ENCODE peak calls at places on chromosomes 2 and 18, in six cellular contexts. One of them, this sample, is unnamed.

GRCh38 chr2:23204650-23205049 is 180.3 kb upstream of the KLHL29 start:
- DNase-seq in activated T-cell treated with anti-CD3 and anti-CD28 coated beads for 1 hour: no peak
- DNase-seq in hepatic stellate cell: no peak
- DNase-seq in GM23248: peak; percentile 31
- DNase-seq in foreskin fibroblast: no peak
- DNase-seq in non-pigmented ciliary epithelial cell: no peak
- DNase-seq in this sample: no peak

GRCh38 chr2:96427917-96428316 is 77.2 kb downstream of the NEURL3 start:
- DNase-seq in activated T-cell treated with anti-CD3 and anti-CD28 coated beads for 1 hour: no peak
- DNase-seq in GM23248: peak; percentile 87
- DNase-seq in foreskin fibroblast: peak; percentile 52
- DNase-seq in non-pigmented ciliary epithelial cell: no peak
- DNase-seq in hepatic stellate cell: no peak
- DNase-seq in this sample: peak; percentile 97

GRCh38 chr2:104289646-104290565 is 564.0 kb upstream of the POU3F3 start:
- DNase-seq in foreskin fibroblast: no peak
- DNase-seq in activated T-cell treated with anti-CD3 and anti-CD28 coated beads for 1 hour: no peak
- DNase-seq in GM23248: no peak
- DNase-seq in non-pigmented ciliary epithelial cell: no peak
- DNase-seq in hepatic stellate cell: no peak
- DNase-seq in this sample: no peak

GRCh38 chr2:203492965-203493364 is 42.1 kb downstream of the RAPH1 start:
- DNase-seq in foreskin fibroblast: no peak
- DNase-seq in hepatic stellate cell: no peak
- DNase-seq in activated T-cell treated with anti-CD3 and anti-CD28 coated beads for 1 hour: no peak
- DNase-seq in GM23248: peak; percentile 57
- DNase-seq in non-pigmented ciliary epithelial cell: no peak
- DNase-seq in this sample: peak; percentile 37

GRCh38 chr2:113278812-113279139 is at the start of gene PAX8:
- DNase-seq in hepatic stellate cell: no peak
- DNase-seq in GM23248: no peak
- DNase-seq in activated T-cell treated with anti-CD3 and anti-CD28 coated beads for 1 hour: no peak
- DNase-seq in foreskin fibroblast: no peak
- DNase-seq in non-pigmented ciliary epithelial cell: no peak
- DNase-seq in this sample: no peak

GRCh38 chr2:144409241-144409640 is 110.7 kb downstream of the ZEB2 start:
- DNase-seq in activated T-cell treated with anti-CD3 and anti-CD28 coated beads for 1 hour: no peak
- DNase-seq in hepatic stellate cell: no peak
- DNase-seq in non-pigmented ciliary epithelial cell: no peak
- DNase-seq in GM23248: no peak
- DNase-seq in foreskin fibroblast: no peak
- DNase-seq in this sample: no peak

GRCh38 chr18:54742120-54742519 is 86.2 kb upstream of the RAB27B start:
- DNase-seq in GM23248: peak; percentile 32
- DNase-seq in hepatic stellate cell: no peak
- DNase-seq in foreskin fibroblast: no peak
- DNase-seq in activated T-cell treated with anti-CD3 and anti-CD28 coated beads for 1 hour: no peak
- DNase-seq in non-pigmented ciliary epithelial cell: no peak
- DNase-seq in this sample: no peak

GRCh38 chr2:224381913-224382647 is 19.8 kb downstream of the FAM124B start:
- DNase-seq in non-pigmented ciliary epithelial cell: no peak
- DNase-seq in foreskin fibroblast: no peak
- DNase-seq in GM23248: no peak
- DNase-seq in hepatic stellate cell: no peak
- DNase-seq in activated T-cell treated with anti-CD3 and anti-CD28 coated beads for 1 hour: no peak
- DNase-seq in this sample: no peak

GRCh38 chr2:192011196-192011595 is 164.3 kb upstream of the CAVIN2 start:
- DNase-seq in GM23248: no peak
- DNase-seq in hepatic stellate cell: peak; percentile 10
- DNase-seq in non-pigmented ciliary epithelial cell: no peak
- DNase-seq in foreskin fibroblast: no peak
- DNase-seq in activated T-cell treated with anti-CD3 and anti-CD28 coated beads for 1 hour: no peak
- DNase-seq in this sample: no peak

GRCh38 chr2:109135572-109136185 is 6.7 kb downstream of the SH3RF3 start:
- DNase-seq in activated T-cell treated with anti-CD3 and anti-CD28 coated beads for 1 hour: no peak
- DNase-seq in foreskin fibroblast: no peak
- DNase-seq in non-pigmented ciliary epithelial cell: no peak
- DNase-seq in GM23248: no peak
- DNase-seq in hepatic stellate cell: no peak
- DNase-seq in this sample: no peak

GRCh38 chr2:217010173-217010572 is 150.3 kb upstream of the TNP1 start:
- DNase-seq in non-pigmented ciliary epithelial cell: no peak
- DNase-seq in activated T-cell treated with anti-CD3 and anti-CD28 coated beads for 1 hour: no peak
- DNase-seq in GM23248: no peak
- DNase-seq in hepatic stellate cell: no peak
- DNase-seq in foreskin fibroblast: no peak
- DNase-seq in this sample: no peak

GRCh38 chr2:113075030-113075429 is 7.3 kb downstream of the IL1F10 start:
- DNase-seq in GM23248: no peak
- DNase-seq in activated T-cell treated with anti-CD3 and anti-CD28 coated beads for 1 hour: no peak
- DNase-seq in hepatic stellate cell: no peak
- DNase-seq in non-pigmented ciliary epithelial cell: no peak
- DNase-seq in foreskin fibroblast: no peak
- DNase-seq in this sample: no peak

GRCh38 chr2:178309541-178309940 is 115.2 kb downstream of the OSBPL6 start:
- DNase-seq in foreskin fibroblast: no peak
- DNase-seq in GM23248: peak; percentile 22
- DNase-seq in hepatic stellate cell: no peak
- DNase-seq in non-pigmented ciliary epithelial cell: no peak
- DNase-seq in activated T-cell treated with anti-CD3 and anti-CD28 coated beads for 1 hour: no peak
- DNase-seq in this sample: no peak

GRCh38 chr2:222468338-222468737 is 44.0 kb downstream of the SGPP2 start:
- DNase-seq in non-pigmented ciliary epithelial cell: no peak
- DNase-seq in activated T-cell treated with anti-CD3 and anti-CD28 coated beads for 1 hour: no peak
- DNase-seq in GM23248: peak; percentile 6
- DNase-seq in hepatic stellate cell: no peak
- DNase-seq in foreskin fibroblast: no peak
- DNase-seq in this sample: no peak

GRCh38 chr2:168136392-168136977 is 110.9 kb downstream of the STK39 start:
- DNase-seq in non-pigmented ciliary epithelial cell: no peak
- DNase-seq in foreskin fibroblast: peak; percentile 23
- DNase-seq in activated T-cell treated with anti-CD3 and anti-CD28 coated beads for 1 hour: no peak
- DNase-seq in hepatic stellate cell: no peak
- DNase-seq in GM23248: peak; percentile 54
- DNase-seq in this sample: peak; percentile 52

GRCh38 chr18:4106407-4107033 is 348.6 kb downstream of the DLGAP1 start:
- DNase-seq in hepatic stellate cell: peak; percentile 3
- DNase-seq in non-pigmented ciliary epithelial cell: no peak
- DNase-seq in activated T-cell treated with anti-CD3 and anti-CD28 coated beads for 1 hour: peak; percentile 49
- DNase-seq in GM23248: peak; percentile 69
- DNase-seq in foreskin fibroblast: no peak
- DNase-seq in this sample: peak; percentile 54

GRCh38 chr2:25169073-25169470 is 692 bp upstream of the POMC start:
- DNase-seq in activated T-cell treated with anti-CD3 and anti-CD28 coated beads for 1 hour: no peak
- DNase-seq in GM23248: no peak
- DNase-seq in non-pigmented ciliary epithelial cell: no peak
- DNase-seq in hepatic stellate cell: no peak
- DNase-seq in foreskin fibroblast: no peak
- DNase-seq in this sample: no peak

GRCh38 chr2:145573608-145574007 is 1053.7 kb upstream of the ZEB2 start:
- DNase-seq in activated T-cell treated with anti-CD3 and anti-CD28 coated beads for 1 hour: no peak
- DNase-seq in GM23248: no peak
- DNase-seq in hepatic stellate cell: no peak
- DNase-seq in non-pigmented ciliary epithelial cell: no peak
- DNase-seq in foreskin fibroblast: no peak
- DNase-seq in this sample: no peak

GRCh38 chr2:142834003-142834402 is 43.5 kb upstream of the KYNU start:
- DNase-seq in activated T-cell treated with anti-CD3 and anti-CD28 coated beads for 1 hour: no peak
- DNase-seq in foreskin fibroblast: peak; percentile 15
- DNase-seq in hepatic stellate cell: no peak
- DNase-seq in GM23248: peak; percentile 53
- DNase-seq in non-pigmented ciliary epithelial cell: peak; percentile 48
- DNase-seq in this sample: peak; percentile 47

GRCh38 chr2:8285081-8285480 is 396.8 kb upstream of the ID2 start:
- DNase-seq in activated T-cell treated with anti-CD3 and anti-CD28 coated beads for 1 hour: no peak
- DNase-seq in hepatic stellate cell: no peak
- DNase-seq in non-pigmented ciliary epithelial cell: no peak
- DNase-seq in foreskin fibroblast: no peak
- DNase-seq in GM23248: peak; percentile 24
- DNase-seq in this sample: no peak

GRCh38 chr2:223760838-223761502 is 76.4 kb downstream of the AP1S3 start:
- DNase-seq in activated T-cell treated with anti-CD3 and anti-CD28 coated beads for 1 hour: peak; percentile 6
- DNase-seq in foreskin fibroblast: peak; percentile 87
- DNase-seq in GM23248: peak; percentile 96
- DNase-seq in non-pigmented ciliary epithelial cell: peak; percentile 62
- DNase-seq in hepatic stellate cell: peak; percentile 49
- DNase-seq in this sample: peak; percentile 96

GRCh38 chr18:934518-935123 is 29.9 kb downstream of the ADCYAP1 start:
- DNase-seq in GM23248: no peak
- DNase-seq in activated T-cell treated with anti-CD3 and anti-CD28 coated beads for 1 hour: no peak
- DNase-seq in hepatic stellate cell: no peak
- DNase-seq in foreskin fibroblast: no peak
- DNase-seq in non-pigmented ciliary epithelial cell: no peak
- DNase-seq in this sample: no peak

GRCh38 chr2:194383404-194383803 is 1273.6 kb upstream of the SLC39A10 start:
- DNase-seq in activated T-cell treated with anti-CD3 and anti-CD28 coated beads for 1 hour: no peak
- DNase-seq in foreskin fibroblast: no peak
- DNase-seq in hepatic stellate cell: no peak
- DNase-seq in non-pigmented ciliary epithelial cell: no peak
- DNase-seq in GM23248: no peak
- DNase-seq in this sample: no peak

GRCh38 chr2:152600698-152601097 is 116.6 kb downstream of the PRPF40A start:
- DNase-seq in non-pigmented ciliary epithelial cell: no peak
- DNase-seq in activated T-cell treated with anti-CD3 and anti-CD28 coated beads for 1 hour: no peak
- DNase-seq in foreskin fibroblast: no peak
- DNase-seq in GM23248: no peak
- DNase-seq in hepatic stellate cell: no peak
- DNase-seq in this sample: peak; percentile 35

GRCh38 chr2:133026536-133027177 is 356.7 kb upstream of the LYPD1 start:
- DNase-seq in non-pigmented ciliary epithelial cell: no peak
- DNase-seq in hepatic stellate cell: no peak
- DNase-seq in GM23248: peak; percentile 1
- DNase-seq in foreskin fibroblast: no peak
- DNase-seq in activated T-cell treated with anti-CD3 and anti-CD28 coated beads for 1 hour: no peak
- DNase-seq in this sample: peak; percentile 20

GRCh38 chr2:164386226-164386625 is 235.1 kb downstream of the GRB14 start:
- DNase-seq in activated T-cell treated with anti-CD3 and anti-CD28 coated beads for 1 hour: no peak
- DNase-seq in foreskin fibroblast: no peak
- DNase-seq in GM23248: no peak
- DNase-seq in non-pigmented ciliary epithelial cell: peak; percentile 14
- DNase-seq in hepatic stellate cell: no peak
- DNase-seq in this sample: no peak

GRCh38 chr2:178804791-178805190 is 2.4 kb downstream of the TTN start:
- DNase-seq in foreskin fibroblast: no peak
- DNase-seq in GM23248: peak; percentile 19
- DNase-seq in activated T-cell treated with anti-CD3 and anti-CD28 coated beads for 1 hour: no peak
- DNase-seq in hepatic stellate cell: peak; percentile 9
- DNase-seq in non-pigmented ciliary epithelial cell: no peak
- DNase-seq in this sample: peak; percentile 37

GRCh38 chr2:51601706-51602105 is 569.8 kb upstream of the NRXN1 start:
- DNase-seq in hepatic stellate cell: no peak
- DNase-seq in foreskin fibroblast: no peak
- DNase-seq in GM23248: no peak
- DNase-seq in activated T-cell treated with anti-CD3 and anti-CD28 coated beads for 1 hour: no peak
- DNase-seq in non-pigmented ciliary epithelial cell: no peak
- DNase-seq in this sample: no peak

GRCh38 chr2:207330912-207331311 is 165.2 kb upstream of the KLF7 start:
- DNase-seq in activated T-cell treated with anti-CD3 and anti-CD28 coated beads for 1 hour: no peak
- DNase-seq in non-pigmented ciliary epithelial cell: peak; percentile 86
- DNase-seq in hepatic stellate cell: peak; percentile 31
- DNase-seq in foreskin fibroblast: peak; percentile 97
- DNase-seq in GM23248: peak; percentile 98
- DNase-seq in this sample: peak; percentile 84

GRCh38 chr2:18824317-18824716 is 234.9 kb upstream of the NT5C1B start:
- DNase-seq in activated T-cell treated with anti-CD3 and anti-CD28 coated beads for 1 hour: no peak
- DNase-seq in non-pigmented ciliary epithelial cell: no peak
- DNase-seq in GM23248: no peak
- DNase-seq in hepatic stellate cell: no peak
- DNase-seq in foreskin fibroblast: no peak
- DNase-seq in this sample: no peak

GRCh38 chr2:206727287-206727686 is 9.1 kb upstream of the DYTN start:
- DNase-seq in hepatic stellate cell: no peak
- DNase-seq in non-pigmented ciliary epithelial cell: no peak
- DNase-seq in GM23248: no peak
- DNase-seq in foreskin fibroblast: no peak
- DNase-seq in activated T-cell treated with anti-CD3 and anti-CD28 coated beads for 1 hour: no peak
- DNase-seq in this sample: no peak

GRCh38 chr2:136114392-136114791 is 3.6 kb downstream of the CXCR4 start:
- DNase-seq in activated T-cell treated with anti-CD3 and anti-CD28 coated beads for 1 hour: no peak
- DNase-seq in non-pigmented ciliary epithelial cell: no peak
- DNase-seq in GM23248: no peak
- DNase-seq in foreskin fibroblast: no peak
- DNase-seq in hepatic stellate cell: no peak
- DNase-seq in this sample: no peak

GRCh38 chr2:42493885-42494433 is at the start of gene KCNG3:
- DNase-seq in foreskin fibroblast: peak; percentile 33
- DNase-seq in hepatic stellate cell: peak; percentile 29
- DNase-seq in non-pigmented ciliary epithelial cell: no peak
- DNase-seq in activated T-cell treated with anti-CD3 and anti-CD28 coated beads for 1 hour: peak; percentile 57
- DNase-seq in GM23248: peak; percentile 67
- DNase-seq in this sample: peak; percentile 54

GRCh38 chr18:45526120-45526841 is 89.0 kb upstream of the SLC14A2 start:
- DNase-seq in GM23248: peak; percentile 57
- DNase-seq in hepatic stellate cell: no peak
- DNase-seq in activated T-cell treated with anti-CD3 and anti-CD28 coated beads for 1 hour: no peak
- DNase-seq in non-pigmented ciliary epithelial cell: no peak
- DNase-seq in foreskin fibroblast: no peak
- DNase-seq in this sample: no peak

GRCh38 chr2:100819365-100820345 is at the start of gene NPAS2:
- DNase-seq in activated T-cell treated with anti-CD3 and anti-CD28 coated beads for 1 hour: peak; percentile 9
- DNase-seq in hepatic stellate cell: peak; percentile 67
- DNase-seq in non-pigmented ciliary epithelial cell: no peak
- DNase-seq in foreskin fibroblast: peak; percentile 62
- DNase-seq in GM23248: peak; percentile 75
- DNase-seq in this sample: no peak

GRCh38 chr18:23115683-23116096 is 19.6 kb upstream of the CABLES1 start:
- DNase-seq in GM23248: peak; percentile 99
- DNase-seq in hepatic stellate cell: peak; percentile 73
- DNase-seq in non-pigmented ciliary epithelial cell: peak; percentile 93
- DNase-seq in activated T-cell treated with anti-CD3 and anti-CD28 coated beads for 1 hour: no peak
- DNase-seq in foreskin fibroblast: peak; percentile 93
- DNase-seq in this sample: peak; percentile 95

GRCh38 chr2:44705851-44706555 is 235.5 kb upstream of the SIX3 start:
- DNase-seq in foreskin fibroblast: no peak
- DNase-seq in activated T-cell treated with anti-CD3 and anti-CD28 coated beads for 1 hour: no peak
- DNase-seq in GM23248: no peak
- DNase-seq in hepatic stellate cell: no peak
- DNase-seq in non-pigmented ciliary epithelial cell: no peak
- DNase-seq in this sample: no peak